ENCODE peak calls at places on chromosomes 7 and 10, in eight cellular contexts. B is heart right ventricle, A is endothelial cell, N is lower leg skin, V is GM12865, F is right lobe of liver, Y is psoas muscle, I is AG09319. L is an unnamed sample.

GRCh38 chr7:154743211-154743610 is 259.7 kb downstream of the PAXIP1 start:
- DNase-seq in B (no peak), A (no peak), N (peak), V (no peak), F (no peak), Y (no peak), I (no peak), L (no peak)

GRCh38 chr10:77226434-77226833 is 411.2 kb downstream of the KCNMA1 start:
- DNase-seq in B (no peak), A (no peak), N (no peak), V (no peak), F (no peak), Y (no peak), I (no peak), L (no peak)

GRCh38 chr10:120308590-120308989 is 148.4 kb upstream of the PLPP4 start:
- DNase-seq in B (no peak), A (no peak), N (no peak), V (no peak), F (no peak), Y (no peak), I (no peak), L (no peak)

GRCh38 chr10:81831060-81831459 is 43.9 kb upstream of the NRG3 start:
- DNase-seq in B (no peak), A (no peak), N (no peak), V (no peak), F (no peak), Y (no peak), I (no peak), L (no peak)

GRCh38 chr7:32163141-32163806 is 93.1 kb upstream of the PDE1C start:
- DNase-seq in B (peak), A (no peak), N (no peak), V (no peak), F (peak), Y (peak), I (peak), L (no peak)

GRCh38 chr10:53786236-53786635 is 1013.7 kb upstream of the MBL2 start:
- DNase-seq in B (no peak), A (peak), N (no peak), V (peak), F (no peak), Y (no peak), I (no peak), L (no peak)

GRCh38 chr10:134743-135600 is at the start of gene ZMYND11:
- DNase-seq in B (peak), A (peak), N (peak), V (peak), F (peak), Y (peak), I (peak), L (peak)

GRCh38 chr10:43078175-43078985 is 1.5 kb downstream of the RET start:
- DNase-seq in B (no peak), A (no peak), N (no peak), V (no peak), F (no peak), Y (no peak), I (no peak), L (no peak)

GRCh38 chr10:77319557-77319956 is 318.1 kb downstream of the KCNMA1 start:
- DNase-seq in B (no peak), A (no peak), N (no peak), V (no peak), F (no peak), Y (peak), I (peak), L (no peak)

GRCh38 chr7:121294448-121294992 is 34.3 kb upstream of the WNT16 start:
- DNase-seq in B (no peak), A (no peak), N (no peak), V (no peak), F (no peak), Y (no peak), I (no peak), L (no peak)

GRCh38 chr10:97542169-97543024 is 30.2 kb upstream of the ANKRD2 start:
- DNase-seq in B (peak), A (no peak), N (peak), V (no peak), F (peak), Y (peak), I (peak), L (no peak)

GRCh38 chr10:88932539-88933256 is 19.9 kb downstream of the ACTA2 start:
- DNase-seq in B (no peak), A (peak), N (peak), V (peak), F (no peak), Y (peak), I (peak), L (peak)

GRCh38 chr7:42164946-42165345 is 72.1 kb downstream of the GLI3 start:
- DNase-seq in B (no peak), A (no peak), N (no peak), V (no peak), F (no peak), Y (no peak), I (no peak), L (no peak)

GRCh38 chr10:78805176-78805575 is 263.6 kb upstream of the ZMIZ1 start:
- DNase-seq in B (peak), A (no peak), N (peak), V (no peak), F (no peak), Y (peak), I (peak), L (no peak)

GRCh38 chr10:30083934-30084333 is 24.5 kb upstream of the JCAD start:
- DNase-seq in B (no peak), A (no peak), N (no peak), V (no peak), F (no peak), Y (no peak), I (no peak), L (no peak)

GRCh38 chr10:100829933-100830727 is 82.6 kb upstream of the SLF2 start:
- DNase-seq in B (no peak), A (no peak), N (peak), V (no peak), F (no peak), Y (no peak), I (no peak), L (no peak)

GRCh38 chr7:44914992-44915607 is 29.8 kb upstream of the PURB start:
- DNase-seq in B (no peak), A (no peak), N (no peak), V (peak), F (no peak), Y (no peak), I (no peak), L (peak)

DNA sequence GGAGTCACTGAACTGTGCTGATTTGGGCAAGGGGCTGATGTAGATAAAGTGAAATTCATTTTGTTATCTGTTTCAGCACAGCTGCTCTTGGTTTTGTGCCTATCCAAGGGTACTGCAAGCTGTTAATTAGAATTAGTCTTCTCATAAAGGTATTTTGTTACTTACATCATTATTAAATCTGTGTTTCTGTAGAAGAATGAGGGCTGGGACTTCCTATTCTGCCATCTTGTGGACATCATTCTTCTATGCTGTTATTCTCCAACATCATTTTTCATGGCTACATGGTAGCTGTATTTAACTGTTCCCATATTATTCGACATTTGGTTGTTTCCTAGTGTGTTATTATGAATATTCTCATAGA is 76.2 kb upstream of the CCDC71L start:
- DNase-seq in B (no peak), A (no peak), N (no peak), V (no peak), F (no peak), Y (no peak), I (no peak), L (no peak)
- TF ChIP-seq CTCF in B (no peak), A (no peak), N (no peak), V (no peak), F (peak), Y (no peak), I (peak), L (no peak)

GRCh38 chr7:149851449-149851848 is 13.3 kb downstream of the ZNF862 start:
- DNase-seq in B (no peak), A (no peak), N (no peak), V (no peak), F (no peak), Y (no peak), I (no peak), L (no peak)

GRCh38 chr7:149850716-149851115 is 12.5 kb downstream of the ZNF862 start:
- DNase-seq in B (no peak), A (no peak), N (no peak), V (no peak), F (no peak), Y (no peak), I (no peak), L (no peak)

GRCh38 chr7:149846436-149847046 is 8.4 kb downstream of the ZNF862 start:
- DNase-seq in B (no peak), A (no peak), N (no peak), V (peak), F (no peak), Y (no peak), I (no peak), L (no peak)

GRCh38 chr7:149850007-149850594 is 11.9 kb downstream of the ZNF862 start:
- DNase-seq in B (no peak), A (no peak), N (no peak), V (no peak), F (no peak), Y (no peak), I (no peak), L (no peak)

GRCh38 chr7:149849174-149849573 is 11.0 kb downstream of the ZNF862 start:
- DNase-seq in B (no peak), A (no peak), N (no peak), V (no peak), F (no peak), Y (no peak), I (no peak), L (no peak)
- TF ChIP-seq CTCF in B (no peak), A (no peak), N (no peak), V (no peak), F (no peak), Y (no peak), I (no peak), L (no peak)

GRCh38 chr7:24821045-24821853 is 64.0 kb upstream of the GSDME start:
- DNase-seq in B (peak), A (no peak), N (peak), V (peak), F (peak), Y (peak), I (no peak), L (peak)
- TF ChIP-seq CTCF in B (no peak), A (no peak), N (no peak), V (no peak), F (no peak), Y (no peak), I (peak), L (peak)

GRCh38 chr7:27438878-27439589 is 196.4 kb downstream of the EVX1 start:
- DNase-seq in B (no peak), A (no peak), N (no peak), V (no peak), F (no peak), Y (no peak), I (no peak), L (no peak)

GRCh38 chr7:27435461-27435860 is 192.9 kb downstream of the EVX1 start:
- DNase-seq in B (no peak), A (no peak), N (no peak), V (no peak), F (no peak), Y (no peak), I (no peak), L (no peak)

GRCh38 chr7:27433581-27433980 is 191.0 kb downstream of the EVX1 start:
- DNase-seq in B (no peak), A (no peak), N (no peak), V (no peak), F (no peak), Y (no peak), I (no peak), L (no peak)

GRCh38 chr7:27431465-27431864 is 188.9 kb downstream of the EVX1 start:
- DNase-seq in B (no peak), A (no peak), N (no peak), V (no peak), F (no peak), Y (no peak), I (no peak), L (no peak)

DNA sequence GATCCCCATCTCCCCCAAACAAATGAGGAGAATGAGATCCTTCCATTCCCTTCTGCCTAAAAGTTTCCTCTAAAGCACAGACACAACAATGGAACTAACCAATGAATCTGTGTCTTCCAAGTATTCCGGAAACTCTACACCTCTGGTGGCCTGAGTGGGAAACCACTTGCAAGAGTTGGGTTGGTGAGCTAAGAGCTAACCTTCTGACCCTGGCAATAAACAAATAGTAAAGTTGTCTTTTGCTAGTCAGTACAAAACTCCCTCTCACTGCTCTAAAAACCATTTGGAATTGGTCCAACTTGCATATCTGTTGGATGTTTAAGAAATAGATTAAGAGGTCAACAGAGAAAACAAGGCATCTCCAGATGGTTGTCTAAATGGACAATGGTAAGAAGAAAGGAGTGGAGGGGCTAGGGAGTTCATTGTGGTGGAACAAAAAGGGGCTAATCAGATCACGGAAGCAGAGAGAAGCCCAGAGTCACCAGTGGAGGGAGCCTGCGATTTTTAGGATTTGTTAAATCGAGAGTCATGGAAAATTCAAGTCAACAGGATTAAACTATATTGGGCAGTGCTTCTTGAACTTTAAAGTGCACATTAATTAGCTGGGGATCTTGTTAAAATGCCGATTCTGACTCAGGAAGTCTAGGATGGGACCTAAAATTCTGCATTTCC is 192.3 kb downstream of the EVX1 start:
- DNase-seq in B (no peak), A (no peak), N (no peak), V (no peak), F (no peak), Y (no peak), I (no peak), L (no peak)
- TF ChIP-seq CTCF in B (no peak), A (no peak), N (no peak), V (no peak), F (no peak), Y (no peak), I (peak), L (no peak)

DNA sequence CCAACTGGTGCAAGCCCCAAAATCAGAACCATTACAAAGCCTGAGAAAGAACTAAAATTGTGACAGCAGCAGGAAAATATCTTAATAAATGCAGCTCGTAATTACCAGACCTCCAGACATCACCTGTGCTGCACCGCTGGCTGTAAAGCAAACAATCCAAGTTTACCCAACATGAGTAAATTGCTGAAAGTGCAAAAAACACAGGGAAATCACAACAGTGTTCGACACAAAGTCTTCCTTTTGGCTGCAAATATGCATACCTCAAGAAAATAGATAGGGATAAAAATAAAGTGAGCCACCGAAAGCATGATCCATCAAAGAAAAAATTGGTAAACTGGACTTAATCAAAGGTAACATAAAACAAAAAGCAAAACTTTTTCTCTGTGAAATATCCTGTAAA is 101.7 kb downstream of the SLC16A9 start:
- DNase-seq in B (no peak), A (no peak), N (no peak), V (no peak), F (no peak), Y (no peak), I (no peak), L (no peak)
- TF ChIP-seq CTCF in B (no peak), A (no peak), N (no peak), V (no peak), F (no peak), Y (no peak), I (no peak), L (no peak)

GRCh38 chr10:69801434-69802315 is at the start of gene COL13A1:
- DNase-seq in B (peak), A (peak), N (peak), V (no peak), F (peak), Y (peak), I (no peak), L (no peak)

GRCh38 chr10:69802424-69803161 is 887 bp downstream of the COL13A1 start:
- DNase-seq in B (peak), A (peak), N (no peak), V (no peak), F (no peak), Y (peak), I (no peak), L (no peak)

GRCh38 chr10:69800665-69801064 is 1.0 kb upstream of the COL13A1 start:
- DNase-seq in B (no peak), A (no peak), N (no peak), V (no peak), F (no peak), Y (no peak), I (no peak), L (no peak)

GRCh38 chr10:69800109-69800508 is 1.6 kb upstream of the COL13A1 start:
- DNase-seq in B (no peak), A (peak), N (no peak), V (peak), F (no peak), Y (no peak), I (no peak), L (peak)

DNA sequence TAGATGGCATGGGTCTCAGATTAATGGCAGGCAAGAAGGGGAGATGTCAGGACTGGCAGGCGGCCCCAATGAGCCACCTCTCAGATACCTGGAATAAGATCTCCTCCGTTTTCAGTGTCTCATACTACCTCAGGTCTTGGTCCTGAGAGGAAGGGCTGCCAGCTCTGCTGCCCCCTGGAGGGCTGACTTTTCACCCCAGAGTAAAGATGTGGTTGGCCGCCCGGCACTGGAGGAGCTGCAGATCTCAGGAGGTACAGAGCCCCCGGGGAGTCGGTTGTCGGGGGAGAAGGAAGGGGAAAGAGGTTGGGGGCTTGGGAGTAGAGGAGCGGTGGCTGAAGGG is 642 bp upstream of the COL13A1 start:
- DNase-seq in B (peak), A (peak), N (no peak), V (peak), F (peak), Y (peak), I (no peak), L (peak)
- TF ChIP-seq CTCF in B (peak), A (peak), N (no peak), V (peak), F (peak), Y (peak), I (peak), L (no peak)

GRCh38 chr7:108384721-108385483 is 71.3 kb downstream of the NRCAM start:
- DNase-seq in B (no peak), A (no peak), N (no peak), V (peak), F (no peak), Y (no peak), I (no peak), L (peak)
- TF ChIP-seq CTCF in B (no peak), A (peak), N (no peak), V (peak), F (no peak), Y (no peak), I (no peak), L (peak)

GRCh38 chr10:26573674-26574073 is 123.8 kb upstream of the PDSS1 start:
- DNase-seq in B (no peak), A (no peak), N (no peak), V (no peak), F (no peak), Y (no peak), I (no peak), L (no peak)
- TF ChIP-seq CTCF in B (no peak), A (peak), N (no peak), V (peak), F (no peak), Y (no peak), I (no peak), L (no peak)

GRCh38 chr10:70124415-70124814 is 8.2 kb downstream of the AIFM2 start:
- DNase-seq in B (no peak), A (no peak), N (no peak), V (no peak), F (no peak), Y (no peak), I (no peak), L (no peak)

GRCh38 chr10:70123817-70124216 is 8.8 kb downstream of the AIFM2 start:
- DNase-seq in B (no peak), A (no peak), N (no peak), V (no peak), F (no peak), Y (no peak), I (no peak), L (no peak)

GRCh38 chr10:70126700-70127395 is 5.8 kb downstream of the AIFM2 start:
- DNase-seq in B (no peak), A (no peak), N (no peak), V (no peak), F (no peak), Y (no peak), I (no peak), L (no peak)

GRCh38 chr10:70124918-70125317 is 7.7 kb downstream of the AIFM2 start:
- DNase-seq in B (no peak), A (no peak), N (no peak), V (no peak), F (no peak), Y (no peak), I (no peak), L (no peak)

GRCh38 chr10:70125918-70126590 is 6.6 kb downstream of the AIFM2 start:
- DNase-seq in B (no peak), A (no peak), N (no peak), V (no peak), F (no peak), Y (no peak), I (no peak), L (no peak)
- TF ChIP-seq CTCF in B (no peak), A (no peak), N (no peak), V (no peak), F (no peak), Y (no peak), I (no peak), L (no peak)

L was measured in GM13976.